ENCODE peak calls at places on chromosome 13, in four cellular contexts. S, M, R and J are unnamed samples.

GRCh38 chr13:41995946-41996345 is 35.0 kb upstream of the VWA8 start:
- DNase-seq in S (no peak), R (no peak), M (no peak), J (peak; percentile 79)

GRCh38 chr13:113552786-113553540 is 31.6 kb upstream of the TFDP1 start:
- DNase-seq in R (no peak), S (no peak), M (no peak), J (no peak)

GRCh38 chr13:42777476-42777875 is 3.9 kb upstream of the FAM216B start:
- DNase-seq in S (no peak), M (no peak), R (no peak), J (no peak)

GRCh38 chr13:19153782-19154450 is 27.7 kb downstream of the TUBA3C start:
- DNase-seq in M (peak; percentile 50), R (no peak), S (no peak), J (peak; percentile 54)

GRCh38 chr13:59442946-59443345 is 720.8 kb downstream of the DIAPH3 start:
- DNase-seq in M (no peak), R (no peak), S (no peak), J (no peak)

GRCh38 chr13:79187917-79188699 is 217.9 kb downstream of the RBM26 start:
- DNase-seq in M (no peak), R (no peak), S (no peak), J (no peak)

GRCh38 chr13:60627071-60627686 is 230.2 kb downstream of the TDRD3 start:
- DNase-seq in S (peak; percentile 75), M (peak; percentile 51), R (no peak), J (peak; percentile 32)

GRCh38 chr13:69545500-69546025 is 562.1 kb upstream of the ATXN8OS start:
- DNase-seq in M (no peak), R (no peak), S (no peak), J (no peak)

GRCh38 chr13:97809576-97809975 is 143.9 kb upstream of the IPO5 start:
- DNase-seq in R (no peak), S (no peak), M (no peak), J (no peak)

GRCh38 chr13:31032574-31033095 is 100.2 kb downstream of the TEX26 start:
- DNase-seq in R (no peak), S (no peak), M (no peak), J (no peak)

GRCh38 chr13:100633461-100633860 is 41.1 kb downstream of the TMTC4 start:
- DNase-seq in M (no peak), R (no peak), S (no peak), J (no peak)

GRCh38 chr13:113855012-113855921 is 8.6 kb downstream of the GAS6 start:
- DNase-seq in M (no peak), R (no peak), S (no peak), J (no peak)

GRCh38 chr13:39281539-39282150 is 243.4 kb downstream of the NHLRC3 start:
- DNase-seq in S (no peak), M (no peak), R (no peak), J (no peak)

GRCh38 chr13:79806821-79807220 is 325.9 kb downstream of the NDFIP2 start:
- DNase-seq in R (no peak), M (no peak), S (no peak), J (no peak)

GRCh38 chr13:30148171-30148754 is 159.1 kb downstream of the KATNAL1 start:
- DNase-seq in R (no peak), S (no peak), M (no peak), J (no peak)

GRCh38 chr13:99353836-99354235 is 46.6 kb upstream of the GPR183 start:
- DNase-seq in S (no peak), R (no peak), M (no peak), J (no peak)

GRCh38 chr13:91739751-91740150 is 341.3 kb downstream of the GPC5 start:
- DNase-seq in R (no peak), S (no peak), M (no peak), J (no peak)

GRCh38 chr13:60655268-60655667 is 258.2 kb downstream of the TDRD3 start:
- DNase-seq in R (no peak), S (no peak), M (no peak), J (no peak)

GRCh38 chr13:20160346-20161274 is at the start of gene GJA3:
- DNase-seq in R (no peak), M (peak; percentile 62), S (peak; percentile 71), J (peak; percentile 67)

GRCh38 chr13:93984070-93984469 is 495.4 kb downstream of the DCT start:
- DNase-seq in M (no peak), R (no peak), S (no peak), J (no peak)

GRCh38 chr13:101523732-101524131 is 71.3 kb downstream of the ITGBL1 start:
- DNase-seq in R (no peak), M (no peak), S (no peak), J (no peak)

GRCh38 chr13:74644239-74644638 is 510.0 kb upstream of the KLF12 start:
- DNase-seq in R (no peak), S (no peak), M (no peak), J (no peak)

GRCh38 chr13:76398426-76398825 is 487.8 kb downstream of the KCTD12 start:
- DNase-seq in S (no peak), R (no peak), M (no peak), J (no peak)

GRCh38 chr13:109243311-109243951 is 543.0 kb downstream of the IRS2 start:
- DNase-seq in M (no peak), R (no peak), S (no peak), J (peak; percentile 4)

GRCh38 chr13:26919311-26919710 is 158.7 kb upstream of the GPR12 start:
- DNase-seq in S (no peak), M (no peak), R (no peak), J (no peak)

GRCh38 chr13:105471683-105472082 is 1063.8 kb downstream of the EFNB2 start:
- DNase-seq in S (no peak), R (no peak), M (no peak), J (no peak)

GRCh38 chr13:20142927-20143480 is 17.8 kb downstream of the GJA3 start:
- DNase-seq in M (no peak), R (no peak), S (no peak), J (no peak)

GRCh38 chr13:58994077-58994476 is 1169.7 kb downstream of the DIAPH3 start:
- DNase-seq in M (peak; percentile 7), S (no peak), R (no peak), J (no peak)

GRCh38 chr13:26442541-26442940 is 114.9 kb upstream of the WASF3 start:
- DNase-seq in S (no peak), R (no peak), M (no peak), J (no peak)

GRCh38 chr13:102609696-102610095 is 12.9 kb downstream of the TPP2 start:
- DNase-seq in S (no peak), M (no peak), R (no peak), J (no peak)

GRCh38 chr13:28346136-28346535 is 148.8 kb downstream of the FLT1 start:
- DNase-seq in R (no peak), M (no peak), S (no peak), J (no peak)

DNA sequence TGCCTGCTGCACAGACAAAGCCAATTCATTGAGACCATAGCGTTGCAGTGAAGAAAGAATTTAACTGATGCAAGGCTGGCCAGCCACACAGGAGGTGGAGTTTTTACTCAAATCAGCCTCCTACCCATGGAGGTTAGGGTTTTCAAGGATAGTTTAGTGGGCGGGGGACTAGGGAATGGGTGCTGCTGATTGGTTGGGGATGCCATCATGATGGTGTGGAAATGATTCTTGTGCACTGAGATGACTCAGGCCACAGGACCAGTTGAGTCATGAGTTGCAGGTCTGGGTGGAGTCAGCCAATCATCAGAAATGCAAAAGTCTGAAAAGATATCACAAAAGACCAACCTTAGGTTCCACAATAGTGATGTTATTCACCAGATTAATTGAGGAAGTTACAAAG is 359.6 kb downstream of the FOXO1 start:
- DNase-seq in R (no peak), M (no peak), S (no peak), J (no peak)
- TF ChIP-seq USF1 in R (no peak), M (no peak), S (no peak), J (no peak)

DNA sequence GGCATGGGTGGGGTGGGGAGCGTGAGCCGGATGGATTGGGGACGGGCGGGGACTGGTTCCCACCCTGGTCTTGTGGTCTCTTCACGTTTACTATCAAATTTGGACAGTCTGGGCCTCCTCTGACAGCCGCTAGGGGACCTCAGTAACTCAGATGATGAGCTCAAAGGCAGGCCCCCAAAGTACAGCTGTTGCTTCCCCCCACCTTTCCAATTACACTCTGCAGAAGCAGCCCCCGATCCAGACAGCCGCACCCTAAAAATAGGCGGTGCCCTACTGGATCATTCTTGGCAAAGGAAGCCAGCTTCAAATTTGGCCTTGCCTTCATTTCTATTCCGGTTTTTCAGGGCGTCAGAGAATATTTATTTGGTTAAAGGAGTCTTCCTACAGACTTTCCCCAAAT is 1.9 kb upstream of the FOXO1 start:
- DNase-seq in R (no peak), S (peak; percentile 51), M (no peak), J (peak; percentile 57)
- TF ChIP-seq USF1 in R (no peak), S (no peak), M (no peak), J (no peak)

DNA sequence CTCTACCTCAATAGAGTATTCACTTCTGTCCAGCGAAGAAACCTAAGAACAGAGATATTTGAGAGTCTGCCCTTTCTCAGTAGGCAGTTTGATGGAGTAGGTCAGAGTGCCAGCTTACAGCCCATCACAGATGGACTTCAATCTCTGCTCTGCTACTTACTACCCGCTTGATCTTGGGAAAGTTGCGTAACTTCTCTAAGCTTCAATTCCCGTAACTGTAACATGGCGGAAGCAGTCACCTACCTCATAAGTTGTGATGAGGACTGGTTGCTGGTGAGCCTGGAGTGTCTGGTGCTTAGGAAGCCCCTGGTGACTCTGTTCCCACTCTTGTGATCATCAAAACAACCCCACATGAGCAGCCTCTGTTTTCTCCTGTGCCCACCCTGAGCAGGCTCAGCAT is 31.0 kb downstream of the AMER2 start:
- DNase-seq in M (no peak), R (no peak), S (no peak), J (no peak)
- TF ChIP-seq USF1 in M (no peak), R (no peak), S (no peak), J (no peak)

GRCh38 chr13:110886475-110887241 is 28.2 kb downstream of the ANKRD10 start:
- DNase-seq in R (no peak), M (no peak), S (no peak), J (no peak)
- TF ChIP-seq USF1 in R (no peak), M (no peak), S (no peak), J (no peak)

DNA sequence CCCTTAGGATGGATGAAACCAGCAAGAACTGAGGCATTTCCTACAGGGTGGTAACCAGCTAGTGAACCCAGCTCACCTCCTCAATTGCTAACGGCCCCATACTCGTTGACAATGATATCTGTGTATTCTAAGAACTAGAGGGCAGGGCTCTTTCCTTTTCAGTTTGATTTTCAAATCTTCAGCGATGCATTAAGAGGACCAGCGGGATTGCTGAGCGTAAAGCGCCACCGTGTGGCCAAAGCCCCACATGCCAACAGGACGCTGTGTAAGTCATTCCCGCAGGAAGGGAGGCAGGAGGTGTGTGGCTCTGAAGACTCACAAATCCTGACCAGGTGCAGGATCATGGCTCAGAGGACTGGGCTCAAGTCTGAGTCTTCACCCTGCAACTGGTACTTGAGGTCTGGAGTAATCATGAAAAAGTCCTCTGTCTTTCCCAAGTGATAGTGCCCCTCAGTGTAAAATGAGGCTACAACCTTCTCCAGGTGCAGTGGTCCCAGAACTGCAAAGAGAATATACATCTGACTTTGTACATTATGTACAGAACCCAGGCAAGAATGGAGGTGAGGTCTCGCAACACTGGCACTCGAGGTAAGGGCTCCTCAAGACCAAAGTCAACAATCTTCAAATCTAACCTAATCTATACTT is 40.9 kb downstream of the C13orf42 start:
- DNase-seq in S (peak; percentile 93), M (peak; percentile 74), R (peak; percentile 30), J (peak; percentile 48)
- TF ChIP-seq USF1 in S (no peak), M (no peak), R (no peak), J (no peak)